ENCODE peak calls at places on chromosomes 3 and 15, in five cellular contexts. F is heart right ventricle; E is CD4-positive, alpha-beta T cell; Z is hepatocyte; U is BE2C. C is an unnamed sample.
A peak's percentile ranks its signal among the peaks of the same experiment; 100 is the strongest.

GRCh38 chr15:33125883-33126535 is 68.5 kb downstream of the FMN1 start:
- DNase-seq in F (no peak), E (no peak), Z (no peak), U (no peak), C (no peak)

GRCh38 chr15:51688863-51689262 is 7.6 kb downstream of the SCG3 start:
- DNase-seq in F (no peak), E (no peak), Z (no peak), U (no peak), C (no peak)

GRCh38 chr15:52348056-52348745 is 52.6 kb upstream of the MYO5C start:
- DNase-seq in F (no peak), E (no peak), Z (peak; percentile 19), U (no peak), C (no peak)

GRCh38 chr3:16300881-16301359 is 35.9 kb downstream of the OXNAD1 start:
- DNase-seq in F (no peak), E (peak; percentile 56), Z (no peak), U (no peak), C (peak; percentile 62)

GRCh38 chr15:72318408-72318942 is 1.5 kb downstream of the CELF6 start:
- DNase-seq in F (no peak), E (no peak), Z (peak; percentile 4), U (no peak), C (no peak)

GRCh38 chr15:40306371-40306770 is 1.4 kb downstream of the PLCB2 start:
- DNase-seq in F (no peak), E (no peak), Z (no peak), U (no peak), C (no peak)

GRCh38 chr3:58994746-58995330 is 55.0 kb downstream of the CFAP20DC start:
- DNase-seq in F (peak; percentile 42), E (no peak), Z (peak; percentile 81), U (peak; percentile 48), C (no peak)

GRCh38 chr3:107285197-107285596 is 92.0 kb upstream of the CCDC54 start:
- DNase-seq in F (no peak), E (no peak), Z (no peak), U (no peak), C (no peak)

DNA sequence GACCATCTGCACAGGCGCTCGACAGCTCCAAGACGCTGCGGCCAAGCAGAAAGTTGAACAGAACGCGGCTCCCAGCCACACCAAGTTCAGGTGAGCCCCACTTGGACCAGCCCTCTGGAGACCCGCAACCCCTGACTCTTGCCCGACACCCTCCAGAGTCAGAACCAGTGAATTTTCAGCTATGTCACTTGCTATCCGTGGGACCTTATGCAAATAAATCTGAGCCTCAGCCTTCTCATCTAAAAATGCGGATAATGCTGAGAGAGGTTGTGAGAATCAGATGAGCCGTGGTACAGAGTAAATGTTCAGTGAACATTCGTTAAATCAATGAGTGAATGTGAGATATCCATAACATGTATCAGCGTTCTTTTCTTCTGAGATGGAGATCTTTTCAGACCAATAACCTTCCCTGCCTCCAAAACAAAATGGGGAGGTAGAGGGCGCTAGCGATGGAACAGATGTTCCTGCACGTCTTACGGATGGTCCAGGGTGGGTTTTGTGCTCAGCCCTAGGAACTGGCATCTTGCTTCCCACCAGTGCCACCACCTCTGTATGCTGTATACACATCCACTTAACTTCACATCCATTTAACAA is 524 bp downstream of the MRPS11 start:
- DNase-seq in F (no peak), E (no peak), Z (no peak), U (peak; percentile 51), C (no peak)
- TF ChIP-seq CTCF in F (no peak), E (no peak), Z (no peak), U (peak; percentile 50), C (no peak)

GRCh38 chr3:36957072-36957471 is 12.2 kb upstream of the TRANK1 start:
- DNase-seq in F (no peak), E (no peak), Z (no peak), U (no peak), C (no peak)
- TF ChIP-seq CTCF in F (no peak), E (no peak), Z (no peak), U (peak; percentile 10), C (no peak)

GRCh38 chr3:47022540-47023161 is 43.2 kb downstream of the NBEAL2 start:
- DNase-seq in F (no peak), E (no peak), Z (peak; percentile 55), U (no peak), C (no peak)

GRCh38 chr3:47028146-47028545 is 48.7 kb downstream of the NBEAL2 start:
- DNase-seq in F (no peak), E (no peak), Z (no peak), U (no peak), C (no peak)

GRCh38 chr3:47020311-47020710 is 40.8 kb downstream of the NBEAL2 start:
- DNase-seq in F (no peak), E (no peak), Z (no peak), U (no peak), C (no peak)

GRCh38 chr3:47028667-47029066 is 49.2 kb downstream of the NBEAL2 start:
- DNase-seq in F (no peak), E (no peak), Z (no peak), U (no peak), C (no peak)

DNA sequence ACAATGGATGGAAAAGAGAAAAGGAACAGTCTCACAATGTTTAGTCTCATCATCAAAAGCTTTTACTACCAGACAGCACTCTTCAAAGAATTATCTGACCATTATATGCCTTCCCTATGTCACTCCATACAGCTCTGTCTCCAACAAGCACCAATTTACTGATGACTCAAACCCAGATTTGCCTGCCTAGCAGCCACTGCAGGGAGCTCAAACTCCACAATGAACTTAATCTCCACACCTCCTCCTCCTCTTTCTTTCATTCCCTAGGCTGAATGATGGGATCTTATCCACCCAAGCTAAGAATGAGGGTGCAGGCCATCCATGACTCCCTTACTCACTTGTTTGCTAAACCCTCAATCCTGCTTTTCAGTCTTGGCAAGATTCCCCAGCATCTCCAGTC is 45.5 kb downstream of the NBEAL2 start:
- DNase-seq in F (no peak), E (no peak), Z (no peak), U (no peak), C (no peak)
- TF ChIP-seq CTCF in F (no peak), E (no peak), Z (no peak), U (no peak), C (no peak)

DNA sequence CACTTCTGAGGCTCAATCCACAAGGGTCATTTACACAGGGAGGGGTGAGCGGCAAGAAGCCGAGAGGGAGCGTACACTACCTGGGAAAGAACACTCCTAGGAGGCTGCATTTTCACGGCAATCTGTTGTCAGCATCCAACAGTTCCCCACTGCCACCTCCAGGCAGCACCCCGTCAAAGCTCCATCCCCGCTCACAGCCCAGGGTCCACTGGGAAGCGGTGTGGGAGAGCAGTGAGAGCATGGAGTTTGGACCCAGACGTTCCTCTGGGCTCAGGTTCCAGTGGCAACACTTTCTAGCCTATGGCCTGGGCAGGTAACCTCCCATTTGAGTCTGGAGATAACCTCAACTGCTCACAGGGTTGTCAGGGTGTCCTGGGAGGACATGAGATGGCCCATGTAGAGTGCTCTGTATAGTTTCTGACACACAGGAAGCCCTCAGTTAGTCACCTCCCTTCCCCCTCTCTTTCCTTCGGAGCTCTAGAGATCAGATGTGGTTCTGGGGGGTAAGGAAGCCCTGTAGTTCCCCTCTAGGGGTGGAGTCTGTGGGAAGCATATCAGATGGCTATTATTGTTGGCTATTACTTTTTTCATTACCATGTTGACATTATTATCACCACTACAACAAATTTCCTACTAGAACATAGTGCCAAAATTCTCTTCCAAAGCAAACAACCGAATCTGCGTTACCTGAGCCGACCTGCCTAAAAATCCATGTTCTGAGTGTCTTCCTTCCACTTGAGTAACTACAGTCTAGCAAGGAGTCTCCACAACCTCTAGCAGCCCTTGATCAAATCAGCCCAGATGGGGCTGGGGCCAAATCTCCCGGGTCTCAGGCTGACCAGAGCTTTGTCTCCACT is 29.1 kb downstream of the RUVBL1 start:
- DNase-seq in F (no peak), E (no peak), Z (no peak), U (no peak), C (no peak)
- TF ChIP-seq CTCF in F (no peak), E (no peak), Z (no peak), U (no peak), C (no peak)

DNA sequence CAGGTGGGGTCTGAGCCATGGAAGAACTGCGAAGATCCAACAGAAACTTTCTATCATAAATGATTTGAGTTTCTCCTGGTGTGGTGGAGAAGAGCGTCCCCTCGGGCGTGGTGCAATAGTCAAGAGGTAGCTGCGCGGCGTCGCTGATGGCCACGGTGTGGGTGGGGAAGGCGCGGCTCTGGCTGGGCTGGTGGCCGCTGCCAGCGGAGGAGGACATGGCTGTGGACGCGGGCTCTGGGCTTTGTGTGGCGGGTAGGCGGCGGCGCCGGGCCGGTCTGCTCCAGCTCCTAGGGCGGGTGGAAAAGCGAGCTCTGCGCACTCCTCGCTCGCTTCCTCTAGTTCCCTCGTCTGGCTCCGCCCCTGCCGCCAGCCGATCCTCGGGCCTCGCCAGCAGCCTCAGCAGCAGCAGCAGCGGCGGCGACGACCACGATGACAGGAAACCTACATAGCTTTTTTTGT is 5.9 kb downstream of the STARD9 start:
- DNase-seq in F (peak; percentile 88), E (peak; percentile 60), Z (peak; percentile 93), U (peak; percentile 92), C (peak; percentile 85)
- TF ChIP-seq CTCF in F (no peak), E (no peak), Z (no peak), U (no peak), C (no peak)

GRCh38 chr3:156230291-156230900 is 110.0 kb downstream of the KCNAB1 start:
- DNase-seq in F (no peak), E (no peak), Z (no peak), U (no peak), C (no peak)

GRCh38 chr3:156233875-156234274 is 113.5 kb downstream of the KCNAB1 start:
- DNase-seq in F (no peak), E (no peak), Z (no peak), U (no peak), C (no peak)
- TF ChIP-seq CTCF in F (no peak), E (no peak), Z (no peak), U (no peak), C (no peak)

DNA sequence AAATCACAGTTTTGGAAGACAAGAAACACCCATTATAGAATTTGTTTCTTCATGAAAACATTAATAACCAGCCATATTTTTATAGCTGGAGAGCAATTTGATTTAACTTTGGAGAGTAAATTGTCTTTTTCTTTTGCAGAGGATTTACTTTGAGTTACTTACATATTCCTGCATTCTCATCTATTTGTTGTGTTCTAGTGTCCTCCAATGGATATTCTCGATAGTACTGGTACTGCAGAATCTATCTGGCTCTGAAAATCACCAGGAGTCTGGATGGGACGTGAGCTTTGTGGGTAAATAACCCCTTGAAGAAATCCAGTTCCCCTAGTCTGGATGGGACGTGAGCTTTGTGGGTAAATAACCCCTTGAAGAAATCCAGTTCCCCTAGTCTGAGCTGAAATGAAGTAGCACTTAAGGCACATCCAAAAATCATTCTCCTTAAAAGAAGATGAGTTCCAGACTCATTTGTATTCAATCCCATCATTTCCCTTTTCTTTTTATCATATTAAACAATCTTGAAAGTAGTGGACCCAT is 294.1 kb upstream of the UBE2E2 start:
- DNase-seq in F (no peak), E (no peak), Z (no peak), U (no peak), C (no peak)
- TF ChIP-seq CTCF in F (no peak), E (no peak), Z (peak; percentile 44), U (no peak), C (no peak)

GRCh38 chr15:58081446-58081845 is 15.9 kb upstream of the ALDH1A2 start:
- DNase-seq in F (no peak), E (no peak), Z (no peak), U (no peak), C (no peak)

GRCh38 chr15:58078591-58078990 is 13.1 kb upstream of the ALDH1A2 start:
- DNase-seq in F (no peak), E (no peak), Z (no peak), U (peak; percentile 42), C (no peak)

GRCh38 chr15:58080398-58080797 is 14.9 kb upstream of the ALDH1A2 start:
- DNase-seq in F (no peak), E (no peak), Z (no peak), U (no peak), C (no peak)

GRCh38 chr15:58074452-58074851 is 8.9 kb upstream of the ALDH1A2 start:
- DNase-seq in F (no peak), E (no peak), Z (no peak), U (no peak), C (no peak)

GRCh38 chr15:58077427-58077826 is 11.9 kb upstream of the ALDH1A2 start:
- DNase-seq in F (no peak), E (no peak), Z (peak; percentile 40), U (no peak), C (no peak)
- TF ChIP-seq CTCF in F (no peak), E (no peak), Z (peak; percentile 46), U (peak; percentile 48), C (no peak)

C was measured in Peyer's patch.